ENCODE peak calls at places on chromosome X, in five cellular contexts. L is uterus, R is IMR-90, X is heart left ventricle, G is ovary. H is an unnamed sample.

GRCh38 chrX:15384304-15384703 is at the start of gene VEGFD:
- DNase-seq in G (no peak), L (no peak), R (peak; percentile 86), X (no peak), H (no peak)

GRCh38 chrX:771536-771935 is 140.9 kb downstream of the SHOX start:
- DNase-seq in G (no peak), R (no peak), X (no peak), L (no peak), H (no peak)

GRCh38 chrX:153381684-153382532 is 19.2 kb downstream of the PNMA6E start:
- DNase-seq in L (peak; percentile 31), X (no peak), R (peak; percentile 81), G (peak; percentile 78), H (no peak)

GRCh38 chrX:16022580-16023170 is 100.7 kb upstream of the GRPR start:
- DNase-seq in X (no peak), L (no peak), G (no peak), R (peak; percentile 54), H (no peak)

GRCh38 chrX:39320165-39320564 is 518.9 kb downstream of the MID1IP1 start:
- DNase-seq in X (no peak), L (no peak), G (no peak), R (no peak), H (no peak)

GRCh38 chrX:100098660-100099375 is 311.3 kb downstream of the PCDH19 start:
- DNase-seq in L (no peak), R (no peak), X (no peak), G (no peak), H (no peak)

GRCh38 chrX:17465201-17465600 is 90.2 kb downstream of the NHS start:
- DNase-seq in R (no peak), G (no peak), L (no peak), X (no peak), H (no peak)

GRCh38 chrX:30561191-30561590 is 16.4 kb downstream of the TASL start:
- DNase-seq in R (no peak), L (no peak), G (no peak), X (no peak), H (no peak)

GRCh38 chrX:2707334-2707760 is 16.3 kb downstream of the CD99 start:
- DNase-seq in G (no peak), R (peak; percentile 95), X (no peak), L (no peak), H (peak; percentile 35)

GRCh38 chrX:123713841-123714240 is 19.0 kb downstream of the THOC2 start:
- DNase-seq in L (no peak), G (no peak), X (no peak), R (peak; percentile 22), H (no peak)

GRCh38 chrX:14497184-14497666 is 32.1 kb upstream of the GLRA2 start:
- DNase-seq in G (no peak), X (no peak), L (no peak), R (peak; percentile 4), H (no peak)

GRCh38 chrX:38124000-38124399 is 96.7 kb downstream of the SRPX start:
- DNase-seq in L (no peak), R (no peak), X (no peak), G (no peak), H (no peak)

GRCh38 chrX:107712231-107713204 is 63.1 kb downstream of the TSC22D3 start:
- DNase-seq in R (peak; percentile 21), G (no peak), X (no peak), L (no peak), H (no peak)

GRCh38 chrX:73563740-73564073 is 710 bp downstream of the CHIC1 start:
- DNase-seq in L (no peak), X (no peak), G (no peak), R (no peak), H (no peak)

GRCh38 chrX:68536884-68537283 is 38.0 kb downstream of the YIPF6 start:
- DNase-seq in X (no peak), G (no peak), L (no peak), R (no peak), H (no peak)

GRCh38 chrX:47148946-47149345 is 3.9 kb downstream of the RBM10 start:
- DNase-seq in L (no peak), R (no peak), X (no peak), G (no peak), H (no peak)

GRCh38 chrX:130857207-130857606 is 45.8 kb downstream of the ENOX2 start:
- DNase-seq in L (no peak), X (no peak), R (no peak), G (no peak), H (no peak)

GRCh38 chrX:7378406-7378805 is 230.5 kb upstream of the PUDP start:
- DNase-seq in L (no peak), R (no peak), X (no peak), G (no peak), H (no peak)

GRCh38 chrX:148426467-148426866 is 74.0 kb upstream of the AFF2 start:
- DNase-seq in G (no peak), L (no peak), R (no peak), X (no peak), H (no peak)

GRCh38 chrX:16160729-16161128 is 6.6 kb upstream of the MAGEB17 start:
- DNase-seq in L (no peak), R (peak; percentile 88), X (no peak), G (no peak), H (no peak)

GRCh38 chrX:57104406-57104805 is 16.9 kb downstream of the SPIN2B start:
- DNase-seq in R (no peak), X (no peak), L (no peak), G (no peak), H (no peak)

DNA sequence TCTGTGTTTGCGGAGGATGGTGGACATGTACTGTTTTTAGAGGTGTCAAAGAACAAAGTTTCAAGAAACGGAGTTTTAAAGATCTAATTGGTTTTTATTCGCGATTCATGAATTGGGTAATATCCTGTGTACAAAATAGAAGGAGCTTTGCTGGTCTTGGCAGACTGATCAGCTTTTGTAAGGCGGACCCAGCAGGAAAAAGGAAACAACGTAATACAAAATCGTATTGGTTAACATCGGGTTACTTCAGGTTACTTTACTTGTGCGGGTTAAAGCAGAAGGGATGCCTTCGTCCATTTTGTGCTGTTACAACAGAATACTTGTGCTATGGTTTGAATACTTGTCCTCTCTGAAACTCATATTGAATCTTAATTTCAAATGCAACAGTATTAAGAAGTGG is 11.4 kb upstream of the NYX start:
- DNase-seq in R (no peak), G (no peak), X (no peak), L (no peak), H (no peak)
- TF ChIP-seq POLR2A in R (no peak), G (no peak), X (no peak), L (no peak), H (no peak)

DNA sequence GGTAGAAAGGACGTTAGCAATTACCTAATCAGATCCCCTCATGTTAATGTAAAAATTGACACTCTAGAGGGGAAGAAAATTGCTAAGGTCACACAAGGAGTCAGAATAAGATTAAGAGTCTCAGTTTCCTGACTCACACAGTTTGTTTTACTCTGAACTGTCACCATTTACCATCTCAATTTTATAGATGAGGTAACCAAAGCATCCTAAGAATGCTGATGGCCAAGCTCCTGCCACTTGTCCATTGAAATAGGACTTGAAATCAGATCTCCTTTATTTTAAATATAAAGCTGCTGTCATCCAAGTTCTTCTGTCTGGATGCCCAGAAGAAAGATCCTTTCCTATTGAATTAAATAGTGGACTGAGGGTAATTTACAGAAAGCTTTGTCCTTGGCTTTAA is 114.8 kb upstream of the VAMP7 start:
- DNase-seq in G (no peak), R (no peak), L (no peak), X (no peak), H (no peak)
- H3K27ac ChIP-seq in G (no peak overlapping the region), R (no peak overlapping the region), L (peak overlapping the region; percentile 61), X (no peak overlapping the region), H (no peak overlapping the region)

GRCh38 chrX:135383249-135383648 is 38.5 kb upstream of the SMIM10L2A start:
- DNase-seq in X (no peak), L (no peak), G (no peak), R (no peak), H (no peak)
- H3K4me1 ChIP-seq in X (no peaks in the 10 kb centered on the region), L (no peaks in the 10 kb centered on the region), G (no peaks in the 10 kb centered on the region), R (no peaks in the 10 kb centered on the region), H (no peaks in the 10 kb centered on the region)

GRCh38 chrX:116862340-116862739 is 399.6 kb upstream of the CT83 start:
- DNase-seq in L (no peak), R (no peak), X (no peak), G (no peak), H (no peak)

DNA sequence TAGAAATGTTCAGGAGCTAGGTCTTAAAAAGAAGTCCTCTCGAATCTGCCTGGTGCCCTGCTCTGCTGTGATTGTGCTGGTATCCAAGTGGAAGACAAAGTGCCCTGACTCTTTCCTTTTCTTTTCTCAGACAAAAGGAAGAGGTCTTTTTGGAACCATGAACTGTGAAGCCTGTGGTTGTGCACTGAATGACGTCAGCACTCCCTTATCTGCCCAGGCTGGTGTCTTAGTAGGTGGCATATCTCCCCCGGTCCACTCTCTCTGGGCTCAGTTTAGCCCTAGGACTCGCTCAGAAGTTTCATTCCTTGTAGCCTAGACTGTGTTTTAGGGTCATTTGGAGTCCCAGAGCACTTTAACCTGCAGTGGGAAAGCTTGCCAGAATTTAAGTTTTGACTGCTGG is 400.3 kb upstream of the CT83 start:
- DNase-seq in X (no peak), R (no peak), L (no peak), G (no peak), H (no peak)
- TF ChIP-seq POLR2A in X (no peak), R (no peak), L (no peak), G (no peak), H (no peak)

DNA sequence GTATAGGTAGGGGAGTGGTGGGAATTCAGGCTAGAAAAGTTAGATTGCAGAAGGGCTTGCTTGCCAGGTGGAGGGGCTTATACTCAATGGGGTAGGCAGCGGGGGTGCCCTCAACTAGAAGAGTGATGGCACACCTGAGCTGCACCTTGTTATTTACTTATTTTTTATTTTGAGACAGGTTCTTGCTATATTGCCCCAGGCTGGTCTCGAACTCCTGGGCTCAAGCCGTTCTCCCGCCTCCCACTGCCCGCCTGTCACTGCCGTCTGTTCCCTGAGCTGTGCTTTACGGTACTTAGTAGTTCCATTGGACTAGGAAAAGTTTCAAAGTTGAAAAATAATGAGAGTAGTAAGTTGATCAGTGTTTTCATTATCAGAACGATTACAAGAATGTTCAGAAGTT is 2.0 kb downstream of the ZFX start:
- DNase-seq in X (no peak), R (no peak), G (peak; percentile 41), L (no peak), H (no peak)
- H3K27ac ChIP-seq in X (peak overlapping the region; percentile 99), R (no peak overlapping the region), G (no peak overlapping the region), L (peak overlapping the region; percentile 100), H (peak overlapping the region; percentile 97)

GRCh38 chrX:131970347-131970746 is 52.8 kb upstream of the STK26 start:
- DNase-seq in R (no peak), L (no peak), X (no peak), G (no peak), H (no peak)

GRCh38 chrX:131979116-131979515 is 44.0 kb upstream of the STK26 start:
- DNase-seq in L (no peak), G (no peak), X (no peak), R (no peak), H (no peak)

GRCh38 chrX:131977619-131978018 is 45.5 kb upstream of the STK26 start:
- DNase-seq in G (no peak), L (no peak), R (no peak), X (no peak), H (no peak)

DNA sequence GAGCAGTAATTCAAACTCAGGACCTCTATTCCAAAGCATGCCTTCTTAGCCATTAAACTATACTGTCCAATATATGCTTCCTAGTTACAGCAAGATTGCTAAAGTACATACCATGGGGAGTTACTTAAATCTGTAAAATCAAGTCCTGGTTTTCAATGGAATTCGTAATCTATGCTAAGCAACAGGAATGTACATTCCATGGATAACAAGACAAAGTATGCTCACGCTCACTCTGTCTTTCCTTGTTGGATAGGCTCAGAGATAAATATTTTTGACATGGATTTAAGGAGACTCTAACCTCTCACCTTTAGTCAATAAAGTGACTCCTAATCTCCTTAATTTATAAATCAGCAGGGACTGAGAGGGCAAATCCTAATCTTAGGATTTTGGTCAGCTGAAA is 47.3 kb upstream of the STK26 start:
- DNase-seq in G (no peak), X (no peak), R (no peak), L (no peak), H (no peak)
- H3K4me1 ChIP-seq in G (no peaks in the 10 kb centered on the region), X (no peaks in the 10 kb centered on the region), R (no peaks in the 10 kb centered on the region), L (no peaks in the 10 kb centered on the region), H (no peaks in the 10 kb centered on the region)